ENCODE peak calls at places on chromosomes 6 and 20, in four cellular contexts. Y, H, V and Q are unnamed samples.

GRCh38 chr6:108968325-108968724 is 120.1 kb downstream of the ARMC2 start:
- DNase-seq in Y (no peak), H (no peak), V (no peak), Q (no peak)

GRCh38 chr20:57717797-57718196 is 8.0 kb upstream of the PMEPA1 start:
- DNase-seq in V (no peak), H (no peak), Y (no peak), Q (no peak)

GRCh38 chr20:52105045-52105572 is 86.5 kb downstream of the ZFP64 start:
- DNase-seq in Y (no peak), H (no peak), V (no peak), Q (no peak)

GRCh38 chr6:27592107-27592480 is 119.2 kb upstream of the ZNF184 start:
- DNase-seq in V (no peak), H (peak; percentile 31), Y (no peak), Q (no peak)

GRCh38 chr6:101396552-101397173 is 3.2 kb downstream of the GRIK2 start:
- DNase-seq in V (no peak), H (peak; percentile 70), Y (peak; percentile 14), Q (no peak)

GRCh38 chr6:26537846-26538571 is at the start of gene HMGN4:
- DNase-seq in V (peak; percentile 93), Y (peak; percentile 67), H (peak; percentile 88), Q (no peak)

GRCh38 chr20:8424010-8424409 is 291.9 kb downstream of the PLCB1 start:
- DNase-seq in Y (no peak), V (no peak), H (no peak), Q (no peak)

GRCh38 chr6:135962731-135963130 is 111.2 kb downstream of the PDE7B start:
- DNase-seq in H (no peak), Y (no peak), V (no peak), Q (no peak)

GRCh38 chr20:4767084-4767483 is 45.4 kb downstream of the PRND start:
- DNase-seq in V (no peak), H (no peak), Y (no peak), Q (no peak)